ENCODE peak calls at places on chromosomes 6 and 20, in seven cellular contexts. I is K562, T is MM.1S, V is PC-3, U is neural progenitor cell, F is fibroblast of lung, N is GM23248. K is an unnamed sample.

GRCh38 chr6:31769684-31770371 is 7.3 kb downstream of the VWA7 start:
- DNase-seq in I (peak), T (peak), V (peak), U (peak), F (no peak), N (peak), K (peak)

GRCh38 chr6:44177691-44178423 is 19.2 kb downstream of the CAPN11 start:
- DNase-seq in I (no peak), T (no peak), V (no peak), U (peak), F (peak), N (peak), K (no peak)

GRCh38 chr6:143064996-143065683 is 4.5 kb downstream of the AIG1 start:
- DNase-seq in I (no peak), T (no peak), V (peak), U (no peak), F (peak), N (peak), K (no peak)

GRCh38 chr6:97068211-97068610 is 143.7 kb downstream of the KLHL32 start:
- DNase-seq in I (peak), T (peak), V (peak), U (peak), F (peak), N (peak), K (no peak)

GRCh38 chr6:138250053-138250452 is 31.8 kb upstream of the PBOV1 start:
- DNase-seq in I (no peak), T (no peak), V (no peak), U (no peak), F (no peak), N (no peak), K (no peak)

GRCh38 chr20:59771506-59772372 is 161.7 kb downstream of the SYCP2 start:
- DNase-seq in I (no peak), T (no peak), V (peak), U (no peak), F (no peak), N (no peak), K (no peak)

GRCh38 chr20:54512694-54513093 is 37.3 kb downstream of the DOK5 start:
- DNase-seq in I (no peak), T (no peak), V (no peak), U (no peak), F (no peak), N (no peak), K (no peak)

GRCh38 chr6:30826961-30827342 is 57.4 kb upstream of the DDR1 start:
- DNase-seq in I (peak), T (no peak), V (peak), U (no peak), F (peak), N (peak), K (peak)

GRCh38 chr20:2814587-2815051 is at the start of gene C20orf141:
- DNase-seq in I (no peak), T (no peak), V (peak), U (no peak), F (peak), N (peak), K (peak)

GRCh38 chr20:49691818-49692568 is 21.7 kb downstream of the B4GALT5 start:
- DNase-seq in I (no peak), T (no peak), V (no peak), U (no peak), F (no peak), N (no peak), K (no peak)

GRCh38 chr6:7905416-7905815 is 5.2 kb downstream of the TXNDC5 start:
- DNase-seq in I (no peak), T (peak), V (no peak), U (no peak), F (no peak), N (peak), K (no peak)

GRCh38 chr6:9405369-9405768 is 970.0 kb upstream of the SLC35B3 start:
- DNase-seq in I (no peak), T (no peak), V (peak), U (no peak), F (peak), N (peak), K (peak)

GRCh38 chr6:107185570-107185969 is 70.3 kb upstream of the BEND3 start:
- DNase-seq in I (no peak), T (no peak), V (peak), U (peak), F (peak), N (peak), K (no peak)

GRCh38 chr6:140438346-140438735 is 1063.9 kb upstream of the CITED2 start:
- DNase-seq in I (no peak), T (no peak), V (no peak), U (no peak), F (peak), N (peak), K (no peak)

GRCh38 chr20:1130849-1131248 is 12.4 kb downstream of the PSMF1 start:
- DNase-seq in I (no peak), T (no peak), V (no peak), U (no peak), F (no peak), N (no peak), K (no peak)

GRCh38 chr6:3808759-3809514 is 40.2 kb upstream of the FAM50B start:
- DNase-seq in I (no peak), T (no peak), V (peak), U (no peak), F (peak), N (peak), K (peak)

GRCh38 chr6:93566285-93566684 is 146.9 kb upstream of the EPHA7 start:
- DNase-seq in I (no peak), T (no peak), V (no peak), U (no peak), F (no peak), N (no peak), K (no peak)

GRCh38 chr20:17680836-17681740 is 954 bp downstream of the RRBP1 start:
- DNase-seq in I (peak), T (peak), V (peak), U (peak), F (peak), N (peak), K (peak)

GRCh38 chr20:2172305-2173175 is 70.9 kb downstream of the STK35 start:
- DNase-seq in I (peak), T (peak), V (peak), U (peak), F (peak), N (peak), K (peak)

GRCh38 chr6:36235309-36235708 is 34.6 kb upstream of the PNPLA1 start:
- DNase-seq in I (no peak), T (peak), V (no peak), U (peak), F (no peak), N (peak), K (no peak)

GRCh38 chr6:107572886-107573285 is 83.0 kb downstream of the SOBP start:
- DNase-seq in I (no peak), T (no peak), V (no peak), U (peak), F (no peak), N (no peak), K (no peak)

GRCh38 chr20:39266989-39267388 is 304.8 kb downstream of the DHX35 start:
- DNase-seq in I (no peak), T (no peak), V (no peak), U (no peak), F (no peak), N (no peak), K (no peak)

GRCh38 chr6:20879526-20879925 is 345.3 kb downstream of the CDKAL1 start:
- DNase-seq in I (no peak), T (no peak), V (no peak), U (peak), F (no peak), N (no peak), K (peak)

GRCh38 chr6:15751721-15752350 is 89.0 kb upstream of the DTNBP1 start:
- DNase-seq in I (no peak), T (no peak), V (no peak), U (no peak), F (no peak), N (peak), K (peak)

GRCh38 chr6:147724454-147724853 is 216.0 kb downstream of the SAMD5 start:
- DNase-seq in I (no peak), T (no peak), V (no peak), U (peak), F (no peak), N (no peak), K (no peak)

GRCh38 chr6:170269151-170269872 is 21.6 kb downstream of the DLL1 start:
- DNase-seq in I (no peak), T (no peak), V (no peak), U (peak), F (no peak), N (no peak), K (no peak)

GRCh38 chr6:15621203-15622044 is 41.4 kb downstream of the DTNBP1 start:
- DNase-seq in I (peak), T (no peak), V (no peak), U (peak), F (no peak), N (peak), K (no peak)

GRCh38 chr6:36851149-36851614 is 11.9 kb upstream of the CPNE5 start:
- DNase-seq in I (peak), T (peak), V (peak), U (peak), F (peak), N (peak), K (peak)

GRCh38 chr6:88982720-88983119 is 19.3 kb upstream of the RNGTT start:
- DNase-seq in I (peak), T (peak), V (peak), U (peak), F (peak), N (peak), K (no peak)

GRCh38 chr6:11851405-11851804 is 72.8 kb upstream of the ADTRP start:
- DNase-seq in I (no peak), T (no peak), V (peak), U (no peak), F (peak), N (peak), K (peak)

GRCh38 chr6:70108230-70108629 is 194.7 kb downstream of the COL9A1 start:
- DNase-seq in I (peak), T (peak), V (peak), U (peak), F (peak), N (peak), K (no peak)

GRCh38 chr20:16397053-16397452 is 176.2 kb downstream of the KIF16B start:
- DNase-seq in I (no peak), T (no peak), V (no peak), U (no peak), F (peak), N (peak), K (no peak)

GRCh38 chr6:157066781-157067491 is 256.4 kb downstream of the TMEM242 start:
- DNase-seq in I (no peak), T (no peak), V (peak), U (no peak), F (no peak), N (peak), K (no peak)
- TF ChIP-seq EZH2 in I (no peak), T (no peak), V (no peak), U (no peak), F (no peak), N (no peak), K (no peak)

GRCh38 chr6:159169557-159170332 is 545 bp downstream of the FNDC1 start:
- DNase-seq in I (no peak), T (no peak), V (no peak), U (peak), F (peak), N (peak), K (no peak)

GRCh38 chr6:159170999-159171712 is 2.0 kb downstream of the FNDC1 start:
- DNase-seq in I (no peak), T (no peak), V (peak), U (peak), F (peak), N (peak), K (no peak)

GRCh38 chr6:159168536-159169192 is 536 bp upstream of the FNDC1 start:
- DNase-seq in I (peak), T (no peak), V (no peak), U (peak), F (peak), N (peak), K (no peak)

GRCh38 chr6:159169193-159169555 is at the start of gene FNDC1:
- DNase-seq in I (peak), T (no peak), V (no peak), U (peak), F (no peak), N (peak), K (peak)

DNA sequence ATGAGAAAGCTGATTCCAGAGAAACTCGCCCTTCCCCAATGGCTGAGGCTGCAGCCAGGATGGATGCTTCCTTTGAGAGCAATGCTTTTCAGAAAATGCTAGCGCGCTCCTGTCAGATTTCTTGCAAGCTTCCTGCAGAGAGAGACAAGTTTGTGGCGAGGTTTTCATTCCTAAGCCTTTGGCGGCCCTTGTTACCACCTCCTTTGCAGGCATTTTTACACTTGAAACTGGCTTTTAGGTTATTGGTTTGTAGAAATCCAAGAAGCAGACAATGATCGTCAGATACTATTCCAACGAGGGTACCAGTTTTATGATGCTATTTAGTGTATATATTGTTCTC is 1.1 kb downstream of the FNDC1 start:
- DNase-seq in I (no peak), T (no peak), V (no peak), U (no peak), F (peak), N (no peak), K (no peak)
- TF ChIP-seq EZH2 in I (no peak), T (no peak), V (no peak), U (peak), F (peak), N (no peak), K (no peak)

DNA sequence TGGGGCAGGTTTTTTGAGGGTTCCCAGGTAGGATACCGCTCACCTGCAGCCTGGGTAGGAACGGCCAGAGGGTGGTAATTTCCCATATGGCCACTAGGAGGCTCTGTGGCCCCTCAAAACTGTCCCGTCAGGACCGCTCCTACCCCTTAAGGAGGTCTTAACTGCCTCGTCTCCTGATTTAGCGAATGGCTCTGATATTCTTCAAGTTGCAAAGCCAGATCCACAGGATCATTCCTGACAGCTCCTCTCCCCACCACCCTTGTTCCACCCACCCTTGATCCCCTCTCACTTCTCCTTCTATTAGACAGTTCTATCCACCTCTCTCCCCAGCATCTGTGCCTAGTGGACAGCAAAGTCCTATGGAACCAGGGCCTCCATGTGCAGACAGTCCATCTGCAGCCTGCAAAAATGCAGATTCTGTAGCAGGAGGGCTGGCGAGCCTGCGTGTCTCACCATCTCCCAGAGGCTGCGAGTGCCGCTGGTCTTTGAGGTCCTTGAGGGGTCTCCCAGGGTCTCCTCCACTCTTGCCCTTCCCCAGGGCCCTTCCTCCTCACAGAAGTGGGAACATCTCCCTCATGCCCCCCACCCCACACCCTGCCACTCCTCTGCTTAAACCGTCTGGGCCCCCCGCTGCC is 34.3 kb upstream of the ZBP1 start:
- DNase-seq in I (peak), T (peak), V (peak), U (peak), F (peak), N (peak), K (peak)
- TF ChIP-seq EZH2 in I (no peak), T (no peak), V (no peak), U (no peak), F (no peak), N (no peak), K (no peak)

DNA sequence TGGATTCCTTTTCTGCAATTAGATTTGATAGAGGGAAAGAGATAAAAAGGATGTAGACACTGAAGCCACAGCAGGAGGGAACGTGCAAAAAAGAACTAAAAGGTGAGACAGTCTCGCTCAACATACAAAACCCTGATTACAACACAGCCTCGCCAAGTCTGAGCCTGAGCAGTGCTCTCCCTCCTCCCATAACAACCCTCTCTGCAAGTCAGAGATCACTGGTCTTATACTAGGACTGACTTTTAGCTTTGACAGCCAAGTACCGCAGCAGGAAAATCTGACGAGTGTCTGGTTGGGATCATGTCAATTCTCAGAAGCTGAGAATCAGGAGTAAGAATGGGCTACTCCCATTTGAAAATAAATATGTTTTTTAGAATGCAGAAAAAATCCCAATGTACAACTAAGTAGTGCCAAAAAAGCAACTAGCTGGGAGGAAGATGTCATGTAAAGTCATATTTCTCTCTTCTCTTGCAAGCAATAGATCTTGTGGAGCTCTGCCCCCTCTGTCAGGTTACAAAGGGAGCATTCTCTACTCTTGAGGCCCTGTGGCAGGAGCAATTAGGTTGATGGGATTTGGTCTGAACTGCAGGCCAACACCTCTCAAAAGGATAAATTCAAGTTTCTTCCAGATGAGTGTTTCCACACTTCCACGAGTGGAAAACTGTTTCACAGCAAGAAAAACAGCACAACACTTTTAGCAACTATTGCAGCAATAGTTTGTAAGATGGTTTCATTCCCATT is 118.9 kb upstream of the COL21A1 start:
- DNase-seq in I (no peak), T (no peak), V (no peak), U (peak), F (no peak), N (no peak), K (no peak)
- TF ChIP-seq EZH2 in I (no peak), T (no peak), V (no peak), U (no peak), F (no peak), N (no peak), K (no peak)

GRCh38 chr20:44750081-44750805 is 4.6 kb downstream of the KCNK15 start:
- DNase-seq in I (peak), T (no peak), V (no peak), U (peak), F (no peak), N (no peak), K (no peak)
- TF ChIP-seq EZH2 in I (no peak), T (no peak), V (no peak), U (no peak), F (no peak), N (no peak), K (no peak)

DNA sequence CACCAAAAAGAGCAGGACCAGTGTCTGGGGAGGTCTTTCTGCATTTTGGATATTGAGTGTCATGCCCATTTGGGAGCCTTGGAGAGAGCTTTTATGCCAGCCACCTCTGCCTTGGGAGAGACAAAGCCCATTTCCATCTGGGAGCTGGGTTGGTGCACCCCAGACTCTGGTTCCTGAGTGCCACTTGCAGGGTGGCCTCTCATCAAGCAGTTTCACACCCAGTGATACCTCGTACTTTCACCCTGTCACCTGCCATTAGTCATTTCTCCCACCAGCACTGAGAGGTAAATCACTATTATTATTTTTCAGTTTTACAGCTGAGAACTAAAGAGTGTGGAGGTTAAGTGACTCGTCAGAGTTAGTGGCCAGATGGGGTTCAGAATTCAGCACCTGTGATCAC is 94.7 kb downstream of the PTPRT start:
- DNase-seq in I (no peak), T (no peak), V (no peak), U (no peak), F (no peak), N (no peak), K (peak)
- TF ChIP-seq EZH2 in I (no peak), T (no peak), V (no peak), U (no peak), F (no peak), N (no peak), K (no peak)

K was measured in PC-9.